ENCODE peak calls at places on chromosomes 6 and 20, in four cellular contexts. L, O, H and V are unnamed samples.

GRCh38 chr6:158518196-158519127 is 41.4 kb upstream of the TMEM181 start:
- DNase-seq in L (peak), O (peak), H (no peak), V (peak)

GRCh38 chr20:31857861-31858835 is 12.2 kb downstream of the DUSP15 start:
- DNase-seq in L (no peak), O (no peak), H (no peak), V (no peak)

GRCh38 chr6:112882381-112882780 is 535.3 kb downstream of the RFPL4B start:
- DNase-seq in L (no peak), O (no peak), H (no peak), V (no peak)

GRCh38 chr6:126374372-126374771 is 34.5 kb downstream of the CENPW start:
- DNase-seq in L (no peak), O (no peak), H (no peak), V (no peak)

GRCh38 chr20:58021481-58021880 is 207.0 kb downstream of the ANKRD60 start:
- DNase-seq in L (no peak), O (no peak), H (no peak), V (peak)

GRCh38 chr20:40438161-40438835 is 250.7 kb downstream of the MAFB start:
- DNase-seq in L (no peak), O (no peak), H (no peak), V (no peak)

GRCh38 chr6:148624025-148624424 is 122.8 kb upstream of the UST start:
- DNase-seq in L (no peak), O (no peak), H (no peak), V (no peak)

GRCh38 chr20:46458891-46459750 is 52.7 kb upstream of the ELMO2 start:
- DNase-seq in L (no peak), O (peak), H (peak), V (no peak)

GRCh38 chr20:10447028-10447427 is 11.9 kb downstream of the SLX4IP start:
- DNase-seq in L (peak), O (peak), H (no peak), V (peak)

GRCh38 chr6:41430875-41431274 is 95.5 kb downstream of the NCR2 start:
- DNase-seq in L (no peak), O (no peak), H (no peak), V (no peak)

GRCh38 chr6:135837735-135838449 is 13.6 kb upstream of the PDE7B start:
- DNase-seq in L (no peak), O (no peak), H (no peak), V (no peak)

GRCh38 chr6:158481612-158482473 is 78.0 kb upstream of the TMEM181 start:
- DNase-seq in L (no peak), O (no peak), H (no peak), V (no peak)

GRCh38 chr6:25086500-25087091 is 150.8 kb upstream of the RIPOR2 start:
- DNase-seq in L (no peak), O (no peak), H (no peak), V (no peak)

GRCh38 chr6:158595223-158595622 is 35.3 kb downstream of the TMEM181 start:
- DNase-seq in L (peak), O (no peak), H (no peak), V (no peak)

GRCh38 chr6:169404828-169405227 is 151.2 kb upstream of the THBS2 start:
- DNase-seq in L (no peak), O (no peak), H (no peak), V (no peak)

GRCh38 chr6:137218473-137218916 is 690 bp downstream of the IFNGR1 start:
- DNase-seq in L (peak), O (peak), H (no peak), V (peak)

GRCh38 chr6:89298680-89299450 is 16.2 kb downstream of the GABRR2 start:
- DNase-seq in L (peak), O (peak), H (no peak), V (no peak)

DNA sequence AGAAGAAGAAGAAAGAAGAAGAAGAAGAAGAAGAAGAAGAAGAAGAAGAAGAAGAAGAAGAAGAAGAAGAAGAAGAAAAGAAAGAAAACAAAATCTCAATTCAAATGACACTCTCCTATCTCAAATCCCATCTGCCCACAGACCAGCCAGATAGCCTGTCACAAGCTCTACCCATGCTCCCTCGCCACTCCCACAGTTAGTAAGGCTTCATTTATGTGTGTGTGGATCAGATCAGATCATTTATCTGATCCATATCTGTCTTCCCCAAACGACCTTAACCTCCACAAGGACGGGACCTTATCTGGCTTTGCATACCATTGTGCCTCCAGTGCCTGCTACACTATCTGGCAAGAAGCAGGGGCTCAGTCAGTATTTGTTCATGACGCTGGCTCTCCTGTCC is 81.9 kb upstream of the RREB1 start:
- DNase-seq in L (no peak), O (no peak), H (no peak), V (no peak)
- TF ChIP-seq SUZ12 in L (no peak), O (no peak), H (no peak), V (no peak)

DNA sequence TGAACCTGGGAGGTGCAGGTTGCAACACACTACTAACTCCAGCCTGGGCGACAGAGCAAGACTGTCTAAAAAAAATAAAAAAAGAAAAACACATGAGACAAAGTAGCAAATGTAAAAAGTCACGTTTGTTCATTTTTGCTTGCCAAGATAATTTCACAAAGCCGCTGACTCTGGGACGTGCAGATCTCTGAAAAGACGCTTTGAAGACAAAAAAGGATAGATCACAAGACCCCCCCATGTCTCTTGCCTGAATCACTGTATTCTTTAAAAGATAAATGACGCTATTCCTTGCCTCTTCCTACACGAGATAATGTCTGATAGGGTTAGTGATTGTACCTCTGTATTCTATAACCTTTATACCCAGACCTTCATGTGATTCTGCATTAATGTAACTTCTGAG is 23.3 kb upstream of the STXBP5 start:
- DNase-seq in L (no peak), O (no peak), H (no peak), V (no peak)
- TF ChIP-seq SP1 in L (no peak), O (no peak), H (no peak), V (no peak)

DNA sequence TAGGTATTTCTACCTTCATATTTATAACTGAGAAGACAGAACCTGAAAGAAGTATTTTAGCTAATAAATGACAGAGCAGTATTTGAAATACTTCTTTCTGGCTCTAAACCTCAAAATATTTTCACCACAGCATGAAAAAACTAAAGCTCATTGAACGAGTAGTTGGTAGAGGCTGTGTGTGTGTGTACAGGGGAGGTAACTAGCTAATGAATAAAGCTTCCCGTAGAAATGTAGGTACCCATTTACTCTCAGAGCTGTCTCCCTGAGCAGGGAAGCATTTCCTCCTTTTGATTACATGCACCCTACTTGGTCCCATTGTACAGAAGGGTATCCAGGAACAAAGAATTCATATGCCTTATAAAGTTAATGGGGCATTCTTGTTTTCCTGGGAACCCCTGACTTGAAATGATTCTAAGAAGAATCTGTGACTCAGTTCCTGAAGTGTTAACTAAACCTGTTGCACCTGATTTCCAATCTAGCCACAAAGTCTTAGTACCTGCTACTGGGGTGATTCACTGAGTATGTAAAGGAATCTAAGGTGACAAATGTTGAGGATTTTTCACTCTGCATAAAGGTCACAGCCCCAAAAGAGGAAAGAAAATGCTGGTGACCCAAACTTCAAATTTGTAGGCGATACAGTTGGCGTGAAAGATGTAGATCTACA is 12.5 kb downstream of the CRYBG1 start:
- DNase-seq in L (no peak), O (no peak), H (no peak), V (no peak)
- TF ChIP-seq SUZ12 in L (no peak), O (no peak), H (no peak), V (no peak)

GRCh38 chr20:38842017-38842416 is 36.5 kb downstream of the PPP1R16B start:
- DNase-seq in L (no peak), O (no peak), H (no peak), V (no peak)

GRCh38 chr20:38840894-38841470 is 35.5 kb downstream of the PPP1R16B start:
- DNase-seq in L (no peak), O (no peak), H (no peak), V (no peak)

GRCh38 chr20:38841570-38841969 is 36.1 kb downstream of the PPP1R16B start:
- DNase-seq in L (no peak), O (no peak), H (no peak), V (no peak)

GRCh38 chr20:38839563-38839962 is 34.1 kb downstream of the PPP1R16B start:
- DNase-seq in L (no peak), O (no peak), H (no peak), V (no peak)

GRCh38 chr20:38840053-38840893 is 34.8 kb downstream of the PPP1R16B start:
- DNase-seq in L (no peak), O (no peak), H (no peak), V (no peak)
- TF ChIP-seq SP1 in L (no peak), O (no peak), H (no peak), V (no peak)

GRCh38 chr6:144582939-144583613 is 297.9 kb downstream of the UTRN start:
- DNase-seq in L (no peak), O (peak), H (no peak), V (peak)
- TF ChIP-seq SUZ12 in L (no peak), O (no peak), H (no peak), V (no peak)

GRCh38 chr6:144339859-144340452 is 54.8 kb downstream of the UTRN start:
- DNase-seq in L (no peak), O (no peak), H (no peak), V (no peak)

GRCh38 chr6:144338951-144339681 is 54.0 kb downstream of the UTRN start:
- DNase-seq in L (no peak), O (no peak), H (no peak), V (no peak)

GRCh38 chr6:144340541-144341371 is 55.6 kb downstream of the UTRN start:
- DNase-seq in L (peak), O (no peak), H (no peak), V (no peak)

GRCh38 chr6:144336900-144337299 is 51.8 kb downstream of the UTRN start:
- DNase-seq in L (no peak), O (no peak), H (no peak), V (no peak)

GRCh38 chr6:144338474-144338873 is 53.3 kb downstream of the UTRN start:
- DNase-seq in L (no peak), O (no peak), H (no peak), V (no peak)
- TF ChIP-seq SP1 in L (no peak), O (no peak), H (no peak), V (no peak)

GRCh38 chr6:16240618-16241320 is 2.4 kb downstream of the GMPR start:
- DNase-seq in L (no peak), O (no peak), H (no peak), V (no peak)
- TF ChIP-seq SUZ12 in L (no peak), O (no peak), H (no peak), V (no peak)

GRCh38 chr6:17281497-17282481 is 628 bp downstream of the RBM24 start:
- DNase-seq in L (no peak), O (no peak), H (no peak), V (no peak)
- TF ChIP-seq SP1 in L (no peak), O (no peak), H (no peak), V (no peak)

DNA sequence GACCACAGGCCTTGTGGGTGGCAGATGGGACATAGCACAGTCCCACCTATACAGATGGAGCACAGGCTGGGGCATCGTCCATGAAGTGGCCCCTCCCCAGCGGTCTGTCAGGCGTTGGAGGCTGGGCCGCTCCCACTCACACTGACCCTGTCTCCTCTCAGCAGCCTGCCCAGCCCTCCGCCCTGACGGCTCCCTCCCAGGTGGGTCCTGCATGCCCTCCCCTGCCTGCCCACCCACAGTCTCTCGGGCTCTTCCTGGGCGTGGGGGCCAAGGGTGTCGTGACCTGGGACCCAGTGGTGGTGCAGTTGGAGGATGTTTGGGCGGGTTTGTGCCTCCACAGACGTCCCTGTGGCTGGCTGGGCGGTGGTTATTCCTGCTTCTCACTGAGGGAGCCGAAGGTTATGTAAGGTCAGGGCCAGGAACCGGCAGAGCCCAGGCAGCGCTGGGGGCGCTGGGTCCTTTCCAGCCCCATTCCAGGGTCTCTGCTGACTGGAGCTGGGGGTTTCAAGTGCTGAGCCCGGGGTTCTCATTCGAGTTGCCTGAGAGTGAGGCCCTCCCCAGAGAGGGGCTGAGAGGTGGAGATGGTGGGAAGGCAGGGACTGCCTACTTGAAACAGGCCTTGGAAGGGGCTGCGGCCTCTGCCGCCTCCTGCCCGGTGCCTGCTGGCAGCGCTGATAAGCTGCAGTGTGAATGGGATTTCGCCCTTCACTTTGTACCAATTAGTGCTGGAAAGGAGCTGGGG is 22.4 kb downstream of the COL20A1 start:
- DNase-seq in L (no peak), O (no peak), H (no peak), V (no peak)
- TF ChIP-seq SUZ12 in L (no peak), O (no peak), H (no peak), V (no peak)